ENCODE peak calls at places on chromosomes 4 and X, in nine cellular contexts. O is epithelial cell of esophagus, L is heart right ventricle, D is choroid plexus epithelial cell, V is kidney epithelial cell, M is BJ, N is HFF-Myc, Z is AG04450, W is fibroblast of lung. G is an unnamed sample.

GRCh38 chrX:148504412-148504950 is 4.1 kb downstream of the AFF2 start:
- DNase-seq in D (no peak), Z (no peak), M (no peak), W (no peak), O (no peak), L (no peak), N (no peak), V (no peak), G (no peak)

GRCh38 chr4:138892483-138893386 is 122.8 kb upstream of the NOCT start:
- DNase-seq in Z (no peak), O (peak), W (no peak), N (no peak), L (no peak), V (no peak), D (no peak), M (no peak), G (no peak)

GRCh38 chrX:12080265-12080664 is 58.0 kb upstream of the FRMPD4 start:
- DNase-seq in M (no peak), V (no peak), L (no peak), W (peak), Z (peak), N (no peak), D (peak), O (peak), G (peak)

GRCh38 chr4:170652571-170652970 is 562.8 kb upstream of the AADAT start:
- DNase-seq in L (no peak), M (no peak), N (no peak), D (peak), Z (no peak), V (no peak), O (no peak), W (no peak), G (peak)

GRCh38 chr4:48033825-48034413 is 17.3 kb downstream of the NIPAL1 start:
- DNase-seq in O (peak), D (peak), M (no peak), N (no peak), W (no peak), V (no peak), L (no peak), Z (no peak), G (no peak)

GRCh38 chr4:125360727-125361126 is 46.0 kb downstream of the FAT4 start:
- DNase-seq in L (no peak), D (no peak), W (no peak), V (no peak), O (no peak), M (no peak), Z (no peak), N (no peak), G (no peak)

GRCh38 chr4:151689211-151689991 is 71.4 kb downstream of the GATB start:
- DNase-seq in N (no peak), Z (no peak), O (no peak), D (no peak), W (no peak), M (no peak), L (no peak), V (no peak), G (no peak)

GRCh38 chr4:184237612-184238011 is 19.9 kb upstream of the ENPP6 start:
- DNase-seq in Z (no peak), N (no peak), V (no peak), L (no peak), O (peak), D (peak), M (no peak), W (no peak), G (no peak)

GRCh38 chrX:16838202-16839066 is 31.7 kb downstream of the RBBP7 start:
- DNase-seq in Z (no peak), L (peak), O (peak), W (peak), M (peak), N (no peak), V (peak), D (peak), G (peak)

GRCh38 chr4:76996445-76996844 is 46.9 kb downstream of the SEPTIN11 start:
- DNase-seq in M (no peak), V (no peak), O (no peak), D (no peak), N (no peak), W (no peak), L (no peak), Z (no peak), G (no peak)

GRCh38 chrX:140548985-140549384 is 44.1 kb upstream of the SOX3 start:
- DNase-seq in O (no peak), D (no peak), N (no peak), Z (no peak), L (no peak), W (no peak), M (no peak), V (no peak), G (no peak)

GRCh38 chr4:38078590-38079381 is 118.6 kb downstream of the PTTG2 start:
- DNase-seq in O (peak), N (peak), Z (peak), L (no peak), D (peak), V (no peak), W (peak), M (peak), G (peak)

GRCh38 chr4:120769227-120769626 is 153.3 kb downstream of the PRDM5 start:
- DNase-seq in L (no peak), V (no peak), M (no peak), O (peak), N (peak), Z (peak), D (peak), W (peak), G (peak)

DNA sequence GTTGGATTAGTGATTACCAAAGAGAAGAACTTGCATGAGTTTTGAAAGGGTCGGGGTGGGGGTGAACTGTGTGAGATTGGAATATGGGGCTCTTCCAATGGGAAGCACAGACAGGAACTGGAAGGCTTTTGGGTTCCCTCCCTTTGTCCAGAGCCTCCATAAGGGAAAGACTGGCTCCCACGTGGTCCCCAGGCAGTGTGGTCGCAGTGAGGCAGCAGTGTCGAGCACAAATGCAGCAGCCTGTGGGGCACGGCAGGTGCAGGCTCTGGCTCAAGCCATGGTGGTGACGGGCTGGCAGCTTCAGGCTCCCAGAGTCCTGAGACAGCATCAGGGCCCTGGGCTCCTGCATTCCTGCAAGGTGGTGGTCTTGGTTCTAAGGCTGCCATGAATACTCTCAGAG is 45.5 kb downstream of the VCX2 start:
- DNase-seq in Z (no peak), W (no peak), M (no peak), D (no peak), L (no peak), V (no peak), N (no peak), O (no peak), G (no peak)
- H3K4me3 ChIP-seq in Z (no peak), W (no peak), M (no peak), D (no peak), L (no peak), V (no peak), N (no peak), O (no peak), G (no peak)

GRCh38 chrX:115949900-115950822 is 220.4 kb upstream of the AGTR2 start:
- DNase-seq in O (no peak), L (no peak), D (no peak), M (no peak), N (no peak), W (no peak), Z (no peak), V (no peak), G (no peak)
- TF ChIP-seq CTCF in O (no peak), L (no peak), D (no peak), M (no peak), N (no peak), W (no peak), Z (no peak), V (no peak), G (no peak)

DNA sequence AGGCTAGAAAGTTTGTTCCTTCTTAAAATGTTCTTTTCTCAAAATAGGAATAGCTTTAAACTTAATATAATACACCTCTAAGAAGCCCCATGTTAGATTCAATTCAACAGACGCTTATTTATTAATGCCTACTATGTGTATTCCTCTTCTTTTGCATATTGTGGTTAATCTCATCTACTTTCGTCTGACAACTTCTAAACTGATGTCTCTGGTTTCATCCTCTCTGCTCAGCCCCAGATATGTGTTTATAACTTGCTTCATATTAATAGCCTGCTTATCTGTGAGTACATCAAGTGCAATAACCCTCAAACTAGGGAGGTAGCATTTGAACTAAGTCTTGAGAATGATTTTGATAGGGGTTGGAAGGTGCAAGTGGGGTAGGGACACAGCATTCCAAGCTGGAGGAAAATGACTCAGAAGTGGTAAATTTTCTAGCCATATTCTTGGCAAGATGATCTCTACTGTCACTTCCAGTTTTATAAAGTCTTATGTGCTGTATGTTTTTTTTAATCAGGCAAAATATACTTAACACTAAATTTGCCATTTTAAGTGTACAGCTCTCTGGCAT is 37.0 kb downstream of the STK26 start:
- DNase-seq in M (no peak), W (no peak), V (no peak), Z (no peak), L (no peak), D (no peak), O (no peak), N (no peak), G (no peak)
- H3K4me3 ChIP-seq in M (no peak), W (no peak), V (no peak), Z (no peak), L (no peak), D (no peak), O (no peak), N (no peak), G (no peak)

DNA sequence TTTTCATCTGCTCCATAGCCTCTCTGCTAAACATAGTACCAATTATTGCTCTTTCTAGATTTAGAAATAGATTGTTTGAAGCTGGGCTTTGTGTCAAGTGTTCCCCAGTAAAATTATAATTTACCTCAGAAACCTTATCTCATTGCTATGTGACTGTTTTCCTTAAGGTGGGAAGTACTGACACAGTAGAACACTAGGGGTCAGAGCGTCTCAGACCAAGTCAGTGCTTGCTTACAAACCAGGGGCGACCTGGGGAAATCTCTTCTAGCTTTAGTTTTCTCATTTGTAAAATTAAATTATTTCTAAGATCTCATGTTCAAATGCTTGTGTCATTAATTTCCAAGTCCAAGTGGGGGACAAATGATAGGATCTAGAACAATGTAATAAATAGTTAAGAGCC is 360.4 kb downstream of the RAPGEF2 start:
- DNase-seq in M (no peak), V (no peak), N (no peak), W (no peak), D (no peak), L (no peak), Z (no peak), O (no peak), G (no peak)
- TF ChIP-seq CTCF in M (no peak), V (no peak), N (no peak), W (no peak), D (no peak), L (no peak), Z (no peak), O (no peak), G (no peak)

GRCh38 chr4:153789741-153790651 is 1.1 kb upstream of the SFRP2 start:
- DNase-seq in O (no peak), Z (no peak), M (no peak), W (peak), L (no peak), V (no peak), N (no peak), D (no peak), G (no peak)
- H3K4me3 ChIP-seq in O (no peak), Z (no peak), M (no peak), W (no peak), L (no peak), V (no peak), N (no peak), D (no peak), G (no peak)

GRCh38 chrX:48971325-48972213 is at the start of gene KCND1:
- DNase-seq in N (no peak), O (peak), M (no peak), V (no peak), W (peak), Z (no peak), L (peak), D (peak), G (no peak)

GRCh38 chrX:48975041-48975440 is 3.4 kb upstream of the KCND1 start:
- DNase-seq in O (no peak), W (no peak), L (no peak), V (no peak), D (no peak), Z (no peak), M (no peak), N (no peak), G (no peak)

GRCh38 chrX:48974033-48974432 is 2.4 kb upstream of the KCND1 start:
- DNase-seq in V (no peak), N (no peak), W (no peak), M (no peak), O (no peak), Z (no peak), D (no peak), L (no peak), G (no peak)

GRCh38 chrX:48974574-48974973 is 2.9 kb upstream of the KCND1 start:
- DNase-seq in M (no peak), W (no peak), N (no peak), O (no peak), D (no peak), V (no peak), L (no peak), Z (no peak), G (no peak)

GRCh38 chrX:48972214-48973164 is 845 bp upstream of the KCND1 start:
- DNase-seq in V (no peak), W (peak), Z (no peak), O (peak), N (no peak), D (peak), M (no peak), L (no peak), G (no peak)
- TF ChIP-seq CTCF in V (peak), W (peak), Z (peak), O (peak), N (peak), D (peak), M (peak), L (peak), G (peak)

GRCh38 chr4:168731006-168731636 is 234.3 kb downstream of the PALLD start:
- DNase-seq in M (no peak), L (no peak), N (no peak), W (peak), V (no peak), O (peak), Z (no peak), D (peak), G (no peak)
- H3K4me3 ChIP-seq in M (no peak), L (no peak), N (no peak), W (no peak), V (no peak), O (no peak), Z (no peak), D (no peak), G (no peak)

GRCh38 chr4:74800310-74800709 is 6.0 kb upstream of the BTC start:
- DNase-seq in W (no peak), L (no peak), O (no peak), D (no peak), Z (no peak), V (no peak), M (no peak), N (no peak), G (no peak)

DNA sequence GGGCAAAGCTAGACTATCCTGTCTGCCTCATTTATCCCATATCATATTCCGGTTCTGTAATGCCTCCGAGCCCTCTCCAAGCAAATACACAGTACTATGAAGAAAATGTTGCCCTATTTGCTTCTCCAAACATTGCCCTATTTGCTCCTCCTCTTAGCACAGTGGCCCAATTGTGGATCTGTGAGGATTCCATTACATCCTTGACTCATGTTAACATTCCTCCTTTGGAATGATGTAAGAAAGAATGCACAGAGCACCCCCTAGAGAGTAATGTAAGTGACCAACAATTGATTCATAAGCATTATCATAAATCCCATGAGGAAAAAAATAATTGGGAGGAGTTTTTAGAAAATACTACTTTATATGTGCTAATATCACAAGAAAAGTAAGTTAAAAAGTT is 11.3 kb upstream of the BTC start:
- DNase-seq in W (peak), O (peak), N (peak), D (peak), M (no peak), Z (peak), L (no peak), V (no peak), G (peak)
- TF ChIP-seq CTCF in W (no peak), O (no peak), N (no peak), D (no peak), M (no peak), Z (no peak), L (no peak), V (no peak), G (no peak)